ENCODE peak calls at places on chromosomes 1 and 21, in eight cellular contexts. V is HAP-1, T is Karpas-422, B is ovary, J is stomach, M is fibroblast of lung, U is upper lobe of left lung, W is lower lobe of right lung. F is an unnamed sample. For H3K36me3 and H3K9me3, the result is how much of the 10 kb centered on the place peaks cover.

GRCh38 chr1:31723828-31724359 is 20.1 kb upstream of the COL16A1 start:
- DNase-seq in B (peak), V (peak), U (no peak), J (peak), W (peak), M (peak), T (peak), F (peak)

GRCh38 chr1:167934407-167935251 is 1.9 kb upstream of the DCAF6 start:
- DNase-seq in M (peak), W (no peak), T (no peak), B (no peak), J (no peak), U (no peak), V (no peak), F (no peak)

GRCh38 chr1:232186936-232187335 is 443.0 kb downstream of the SIPA1L2 start:
- DNase-seq in U (no peak), M (no peak), V (no peak), W (no peak), J (no peak), B (no peak), T (no peak), F (no peak)

GRCh38 chr1:209435654-209436566 is 147.6 kb upstream of the CAMK1G start:
- DNase-seq in J (peak), M (peak), W (peak), U (no peak), B (no peak), V (peak), T (peak), F (peak)

GRCh38 chr21:37849703-37850102 is 66.6 kb downstream of the KCNJ6 start:
- DNase-seq in W (no peak), T (no peak), V (no peak), U (no peak), M (peak), B (no peak), J (no peak), F (no peak)

GRCh38 chr1:115113781-115114180 is 24.5 kb upstream of the TSPAN2 start:
- DNase-seq in B (no peak), W (no peak), V (no peak), T (no peak), J (no peak), U (no peak), M (peak), F (no peak)

GRCh38 chr1:154940213-154940879 is 3.8 kb upstream of the PMVK start:
- DNase-seq in U (no peak), V (peak), B (no peak), J (no peak), T (peak), M (no peak), W (no peak), F (no peak)

GRCh38 chr21:44927587-44928461 is 7.1 kb upstream of the ITGB2 start:
- DNase-seq in J (no peak), M (peak), B (no peak), T (peak), U (no peak), W (peak), V (no peak), F (peak)

GRCh38 chr21:38787461-38788274 is 18.1 kb upstream of the ETS2 start:
- DNase-seq in M (peak), J (peak), T (no peak), B (no peak), U (no peak), V (no peak), W (no peak), F (peak)

GRCh38 chr1:175072131-175072941 is 4.7 kb downstream of the TNN start:
- DNase-seq in U (no peak), J (no peak), W (no peak), B (no peak), V (no peak), M (peak), T (no peak), F (peak)

GRCh38 chr1:71881611-71882010 is 400.7 kb downstream of the NEGR1 start:
- DNase-seq in J (no peak), M (peak), U (no peak), W (no peak), B (no peak), V (no peak), T (no peak), F (no peak)

GRCh38 chr1:247453256-247453655 is 4.6 kb downstream of the OR2B11 start:
- DNase-seq in V (no peak), J (no peak), B (no peak), T (no peak), W (no peak), U (no peak), M (no peak), F (no peak)

GRCh38 chr1:53090227-53091147 is 28.5 kb downstream of the PODN start:
- DNase-seq in J (peak), B (no peak), T (no peak), V (no peak), U (peak), M (no peak), W (peak), F (no peak)

GRCh38 chr1:29471487-29472313 is 235.4 kb downstream of the PTPRU start:
- DNase-seq in T (no peak), V (no peak), U (peak), B (no peak), W (no peak), J (peak), M (no peak), F (no peak)

GRCh38 chr1:47725732-47726495 is 271.3 kb downstream of the TRABD2B start:
- DNase-seq in T (peak), W (peak), B (peak), M (peak), J (peak), U (peak), V (peak), F (peak)

GRCh38 chr1:66217021-66217420 is 316.9 kb upstream of the SGIP1 start:
- DNase-seq in U (no peak), J (no peak), V (no peak), B (no peak), T (no peak), W (no peak), M (peak), F (no peak)

GRCh38 chr1:153945131-153945794 is 1.3 kb downstream of the DENND4B start:
- DNase-seq in V (peak), W (peak), M (peak), B (peak), J (peak), T (peak), U (no peak), F (no peak)

GRCh38 chr1:204080163-204080903 is 7.4 kb downstream of the SOX13 start:
- DNase-seq in T (no peak), J (peak), U (peak), B (peak), V (peak), M (peak), W (peak), F (peak)

GRCh38 chr1:67540025-67540732 is 110.0 kb upstream of the SERBP1 start:
- DNase-seq in V (no peak), T (no peak), J (peak), B (no peak), W (no peak), U (no peak), M (no peak), F (no peak)

GRCh38 chr1:20184997-20185833 is 681 bp upstream of the UBXN10 start:
- DNase-seq in V (no peak), U (no peak), M (no peak), B (no peak), W (no peak), T (no peak), J (no peak), F (no peak)

GRCh38 chr1:155014709-155015508 is 12.3 kb downstream of the ZBTB7B start:
- DNase-seq in B (no peak), V (no peak), M (no peak), U (peak), T (no peak), W (no peak), J (no peak), F (no peak)

GRCh38 chr1:26938659-26939025 is 17.1 kb downstream of the NUDC start:
- DNase-seq in V (no peak), U (no peak), B (no peak), M (no peak), T (no peak), J (no peak), W (no peak), F (no peak)

GRCh38 chr1:26942656-26943055 is 17.6 kb downstream of the KDF1 start:
- DNase-seq in U (peak), W (no peak), V (no peak), M (no peak), T (no peak), B (no peak), J (no peak), F (no peak)

GRCh38 chr1:26936823-26937222 is 15.3 kb downstream of the NUDC start:
- DNase-seq in T (no peak), B (no peak), W (no peak), J (no peak), M (no peak), U (no peak), V (no peak), F (no peak)

GRCh38 chr1:26941311-26941710 is 19.0 kb downstream of the KDF1 start:
- DNase-seq in B (no peak), T (no peak), M (no peak), W (no peak), J (no peak), V (no peak), U (peak), F (no peak)

DNA sequence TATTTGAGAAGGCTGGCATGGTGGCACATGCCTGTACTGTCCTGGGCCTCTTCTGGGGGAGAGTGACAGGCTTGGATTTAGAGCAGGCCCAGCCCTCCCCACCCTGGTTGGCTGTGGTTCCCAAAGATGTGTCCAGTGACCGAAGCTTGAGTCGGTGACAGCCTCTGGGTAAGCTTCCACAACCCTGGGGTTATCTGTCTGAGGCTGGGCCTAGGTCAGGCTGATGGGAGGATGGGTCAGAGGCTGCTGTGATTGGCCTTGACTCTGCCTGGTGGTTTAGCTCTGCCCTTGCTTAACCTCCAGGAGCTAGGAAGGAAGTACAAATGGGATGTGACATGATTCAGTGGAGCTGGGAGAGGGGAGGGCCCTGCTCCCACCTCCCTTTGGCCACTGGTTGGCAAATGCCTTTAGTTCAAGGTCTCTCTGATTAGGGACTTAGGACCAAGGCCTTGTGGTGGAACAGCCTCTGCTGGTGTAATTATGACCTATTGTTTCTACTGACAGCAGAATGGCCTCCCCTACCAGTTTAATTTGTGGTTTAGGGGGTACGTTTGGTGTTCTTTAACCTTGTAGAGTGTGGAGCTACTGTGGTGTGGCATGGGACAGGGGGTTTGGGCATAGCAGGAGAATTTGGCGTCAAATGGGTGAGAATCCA is 16.6 kb downstream of the NUDC start:
- DNase-seq in J (no peak), V (no peak), U (no peak), B (no peak), M (no peak), W (no peak), T (no peak), F (no peak)
- H3K36me3 ChIP-seq in J (half or more), V (half or more), U (half or more), B (under half), M (under half), W (half or more), T (under half), F (half or more)

DNA sequence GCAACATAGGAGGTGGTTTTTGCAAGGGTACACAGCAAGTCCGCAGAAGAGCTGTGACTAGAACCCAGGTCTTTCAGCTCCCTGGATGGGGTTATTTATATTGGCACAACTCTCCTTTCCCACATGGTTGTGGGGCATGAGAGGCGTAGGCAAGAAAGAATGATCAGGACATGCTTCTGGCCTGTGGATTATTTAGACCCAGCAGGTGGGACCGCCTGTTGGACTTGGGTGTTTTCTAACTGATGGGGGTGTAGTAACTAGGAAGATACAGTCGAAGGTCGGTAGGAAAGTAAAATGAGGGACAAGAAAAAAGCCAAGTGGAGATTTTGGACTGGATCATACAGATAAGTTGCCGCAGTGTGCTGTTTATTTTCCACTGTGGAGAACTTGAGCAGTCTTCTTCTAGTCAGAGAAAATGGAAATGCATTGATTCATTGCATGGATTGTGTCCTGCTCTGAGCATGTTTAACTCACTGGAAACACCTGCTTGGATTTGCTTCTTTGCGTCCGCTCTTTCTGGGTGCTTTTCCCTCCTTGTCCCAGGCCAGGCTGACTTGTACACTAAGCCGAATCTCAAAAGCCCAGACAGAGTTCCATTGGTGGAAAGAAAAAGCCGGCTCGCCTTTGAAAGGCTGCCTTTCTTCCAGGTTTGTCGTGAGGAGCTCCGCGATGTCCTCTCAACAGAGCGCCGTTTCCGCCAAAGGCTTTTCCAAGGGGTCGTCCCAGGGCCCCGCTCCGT is 602 bp downstream of the CRCT1 start:
- DNase-seq in M (no peak), W (no peak), V (no peak), B (no peak), U (no peak), T (no peak), J (no peak), F (no peak)
- H3K4me3 ChIP-seq in M (no peak), W (no peak), V (no peak), B (no peak), U (peak), T (no peak), J (peak), F (peak)

GRCh38 chr1:227563319-227564201 is at the start of gene ZNF678:
- DNase-seq in T (peak), B (peak), J (peak), M (peak), W (peak), U (peak), V (peak), F (peak)

GRCh38 chr1:227567256-227567655 is 3.9 kb downstream of the ZNF678 start:
- DNase-seq in V (no peak), T (no peak), J (no peak), B (no peak), U (no peak), M (no peak), W (no peak), F (no peak)

GRCh38 chr1:227562923-227563318 is 435 bp upstream of the ZNF678 start:
- DNase-seq in B (no peak), V (no peak), M (no peak), U (no peak), T (no peak), J (no peak), W (no peak), F (no peak)

GRCh38 chr1:227572752-227573151 is 9.4 kb downstream of the ZNF678 start:
- DNase-seq in V (no peak), J (no peak), M (no peak), U (no peak), B (no peak), T (no peak), W (no peak), F (no peak)

DNA sequence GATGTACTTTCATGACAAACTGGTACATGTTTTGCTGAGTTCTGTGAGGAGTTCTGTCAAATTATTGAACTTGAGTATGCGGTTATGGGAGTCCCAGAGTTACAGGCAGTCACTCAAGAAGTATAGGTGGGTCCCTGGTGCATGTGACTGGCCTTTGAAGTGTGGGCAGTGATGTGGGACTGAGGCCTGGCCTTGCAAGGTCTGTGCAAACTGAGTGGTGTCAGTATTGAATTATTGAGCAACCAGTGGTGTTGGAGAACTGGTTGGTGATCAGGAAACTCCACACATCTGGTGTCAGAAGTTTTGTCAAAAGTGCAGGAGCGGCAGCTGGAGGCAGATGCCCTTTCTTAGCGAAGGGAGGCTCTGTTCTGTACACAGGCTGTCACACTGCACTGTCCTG is 5.2 kb downstream of the ZNF678 start:
- DNase-seq in M (no peak), T (no peak), B (no peak), V (no peak), U (no peak), W (no peak), J (no peak), F (no peak)
- H3K9me3 ChIP-seq in M (under half), T (under half), B (under half), V (under half), U (under half), W (under half), J (under half), F (under half)

GRCh38 chr1:158027485-158027884 is 34.0 kb downstream of the KIRREL1 start:
- DNase-seq in B (no peak), W (no peak), J (no peak), T (no peak), U (no peak), V (no peak), M (no peak), F (no peak)

GRCh38 chr1:158024737-158025136 is 31.3 kb downstream of the KIRREL1 start:
- DNase-seq in B (no peak), M (no peak), V (no peak), U (no peak), T (no peak), J (no peak), W (no peak), F (no peak)

GRCh38 chr1:158026641-158027040 is 33.2 kb downstream of the KIRREL1 start:
- DNase-seq in W (no peak), B (no peak), T (no peak), J (no peak), M (no peak), V (no peak), U (no peak), F (no peak)

GRCh38 chr1:158025576-158026230 is 32.3 kb downstream of the KIRREL1 start:
- DNase-seq in V (no peak), U (no peak), T (no peak), B (no peak), J (no peak), W (no peak), M (no peak), F (no peak)

GRCh38 chr1:158028956-158029355 is 35.5 kb downstream of the KIRREL1 start:
- DNase-seq in V (no peak), B (no peak), U (no peak), T (no peak), W (no peak), M (peak), J (no peak), F (peak)
- H3K36me3 ChIP-seq in V (under half), B (under half), U (under half), T (under half), W (under half), M (under half), J (under half), F (half or more)

GRCh38 chr1:240092301-240093119 is 827 bp downstream of the FMN2 start:
- DNase-seq in V (peak), B (peak), J (no peak), W (no peak), M (peak), T (no peak), U (peak), F (peak)

GRCh38 chr1:240093120-240093961 is 1.7 kb downstream of the FMN2 start:
- DNase-seq in T (no peak), M (peak), J (no peak), V (peak), W (no peak), U (peak), B (peak), F (peak)

GRCh38 chr1:240091201-240091600 is 482 bp upstream of the FMN2 start:
- DNase-seq in J (no peak), U (no peak), M (no peak), T (no peak), W (no peak), V (no peak), B (no peak), F (no peak)

GRCh38 chr1:240094043-240094722 is 2.5 kb downstream of the FMN2 start:
- DNase-seq in T (no peak), J (no peak), M (peak), U (no peak), W (no peak), V (no peak), B (no peak), F (peak)

DNA sequence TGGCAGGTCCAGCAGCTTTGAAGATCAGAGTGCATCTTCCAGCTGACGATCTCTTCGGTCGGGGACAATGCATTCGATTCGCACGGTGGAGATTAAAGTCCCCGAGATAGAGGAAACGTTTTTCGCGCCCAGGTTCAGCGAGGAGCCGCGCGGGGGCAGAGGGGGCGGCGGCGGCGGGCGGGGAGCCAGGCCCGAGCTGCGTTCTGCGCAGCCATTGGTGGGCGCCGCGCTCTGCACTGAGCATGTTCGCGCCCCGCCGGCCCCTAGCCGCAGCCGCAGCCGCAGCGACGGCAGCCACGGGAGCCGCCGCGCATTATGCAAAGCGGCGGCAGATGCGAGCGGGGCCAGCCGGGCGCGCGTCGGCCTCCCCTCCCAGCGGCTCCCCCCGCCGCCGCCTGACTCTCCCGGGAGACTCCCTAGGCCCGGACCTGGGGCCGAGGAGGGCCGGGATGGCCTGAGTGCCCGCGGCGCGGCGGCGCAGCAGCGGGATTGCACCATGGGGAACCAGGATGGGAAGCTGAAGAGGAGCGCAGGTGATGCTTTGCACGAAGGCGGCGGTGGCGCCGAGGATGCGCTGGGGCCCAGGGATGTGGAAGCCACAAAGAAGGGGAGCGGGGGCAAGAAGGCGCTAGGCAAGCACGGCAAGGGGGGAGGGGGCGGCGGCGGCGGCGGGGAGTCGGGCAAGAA is at the start of gene FMN2:
- DNase-seq in B (peak), J (no peak), V (peak), U (peak), T (no peak), W (no peak), M (peak), F (peak)
- H3K4me3 ChIP-seq in B (peak), J (peak), V (peak), U (peak), T (no peak), W (peak), M (peak), F (peak)

GRCh38 chr21:45938811-45939520 is 42.6 kb upstream of the COL6A1 start:
- DNase-seq in M (no peak), V (no peak), B (no peak), U (peak), W (no peak), T (no peak), J (no peak), F (no peak)
- H3K9me3 ChIP-seq in M (under half), V (under half), B (under half), U (under half), W (under half), T (under half), J (under half), F (under half)

GRCh38 chr1:108808438-108808837 is 48.5 kb downstream of the AKNAD1 start:
- DNase-seq in V (no peak), T (no peak), U (no peak), W (no peak), J (no peak), B (no peak), M (no peak), F (no peak)
- H3K36me3 ChIP-seq in V (under half), T (under half), U (half or more), W (half or more), J (half or more), B (under half), M (under half), F (under half)

GRCh38 chr1:162635418-162635817 is 3.2 kb downstream of the DDR2 start:
- DNase-seq in U (no peak), T (peak), V (no peak), B (no peak), W (no peak), J (no peak), M (peak), F (no peak)
- H3K4me3 ChIP-seq in U (no peak), T (no peak), V (no peak), B (no peak), W (peak), J (peak), M (peak), F (peak)

GRCh38 chr1:4489486-4489885 is 164.9 kb upstream of the AJAP1 start:
- DNase-seq in B (no peak), W (no peak), U (no peak), M (no peak), V (no peak), J (no peak), T (no peak), F (no peak)
- H3K9me3 ChIP-seq in B (under half), W (under half), U (under half), M (under half), V (under half), J (under half), T (under half), F (under half)

F was measured in MG63.